ENCODE peak calls at places on chromosomes 5 and 9, in six cellular contexts. J is IMR-90, H is neuronal stem cell, R is H1, M is trophoblast cell, Q is mesenchymal stem cell. A is an unnamed sample.

GRCh38 chr5:57176350-57176857 is 2.5 kb downstream of the GPBP1 start:
- DNase-seq in J (peak), H (no peak), R (no peak), M (no peak), Q (peak), A (no peak)

GRCh38 chr9:13503599-13503998 is 224.1 kb upstream of the MPDZ start:
- DNase-seq in J (no peak), H (no peak), R (no peak), M (no peak), Q (no peak), A (no peak)

GRCh38 chr9:122087406-122088200 is 5.5 kb downstream of the TTLL11 start:
- DNase-seq in J (peak), H (no peak), R (no peak), M (no peak), Q (peak), A (no peak)

GRCh38 chr5:88746438-88746882 is 136.5 kb downstream of the MEF2C start:
- DNase-seq in J (no peak), H (no peak), R (no peak), M (no peak), Q (no peak), A (no peak)

GRCh38 chr5:135944967-135945560 is 9.7 kb downstream of the LECT2 start:
- DNase-seq in J (peak), H (peak), R (no peak), M (peak), Q (peak), A (peak)

GRCh38 chr9:134858051-134858841 is 22.4 kb upstream of the FCN2 start:
- DNase-seq in J (peak), H (no peak), R (no peak), M (no peak), Q (no peak), A (peak)

GRCh38 chr5:103744159-103744558 is 181.6 kb upstream of the NUDT12 start:
- DNase-seq in J (peak), H (no peak), R (no peak), M (no peak), Q (no peak), A (no peak)

GRCh38 chr5:127010362-127010761 is 20.0 kb downstream of the MARCHF3 start:
- DNase-seq in J (peak), H (no peak), R (no peak), M (no peak), Q (no peak), A (no peak)

GRCh38 chr9:5845147-5845531 is 12.2 kb upstream of the ERMP1 start:
- DNase-seq in J (no peak), H (no peak), R (no peak), M (no peak), Q (no peak), A (no peak)

GRCh38 chr9:135514342-135515082 is 6.7 kb upstream of the LCN1 start:
- DNase-seq in J (no peak), H (no peak), R (no peak), M (no peak), Q (no peak), A (peak)

GRCh38 chr9:87322840-87323635 is 174.6 kb upstream of the DAPK1 start:
- DNase-seq in J (peak), H (no peak), R (no peak), M (no peak), Q (no peak), A (no peak)

GRCh38 chr9:120934271-120934670 is 7.7 kb upstream of the TRAF1 start:
- DNase-seq in J (no peak), H (no peak), R (no peak), M (no peak), Q (no peak), A (no peak)

GRCh38 chr9:137547687-137548543 is 2.3 kb downstream of the PNPLA7 start:
- DNase-seq in J (no peak), H (no peak), R (no peak), M (no peak), Q (no peak), A (no peak)

GRCh38 chr5:89723907-89724306 is 685.6 kb downstream of the CETN3 start:
- DNase-seq in J (no peak), H (no peak), R (no peak), M (no peak), Q (no peak), A (no peak)

GRCh38 chr5:143442398-143442797 is 38.9 kb upstream of the NR3C1 start:
- DNase-seq in J (peak), H (no peak), R (no peak), M (no peak), Q (no peak), A (no peak)

GRCh38 chr9:111348821-111349271 is 18.8 kb upstream of the OR2K2 start:
- DNase-seq in J (peak), H (no peak), R (no peak), M (no peak), Q (no peak), A (no peak)

GRCh38 chr9:134644715-134645606 is 3.4 kb downstream of the COL5A1 start:
- DNase-seq in J (peak), H (no peak), R (no peak), M (no peak), Q (peak), A (no peak)

GRCh38 chr9:68497629-68498028 is 43.1 kb downstream of the TMEM252 start:
- DNase-seq in J (no peak), H (no peak), R (no peak), M (no peak), Q (no peak), A (no peak)

GRCh38 chr9:95383845-95384244 is 66.3 kb upstream of the FANCC start:
- DNase-seq in J (peak), H (no peak), R (no peak), M (no peak), Q (peak), A (no peak)

GRCh38 chr9:133112361-133113026 is 8.5 kb downstream of the RALGDS start:
- DNase-seq in J (no peak), H (no peak), R (no peak), M (peak), Q (no peak), A (no peak)

GRCh38 chr5:179261301-179262125 is 83.7 kb downstream of the ADAMTS2 start:
- DNase-seq in J (peak), H (peak), R (peak), M (no peak), Q (peak), A (peak)

GRCh38 chr9:93525476-93525875 is 50.9 kb upstream of the PHF2 start:
- DNase-seq in J (no peak), H (no peak), R (no peak), M (no peak), Q (no peak), A (no peak)

GRCh38 chr5:106894964-106895363 is 775.8 kb downstream of the EFNA5 start:
- DNase-seq in J (peak), H (no peak), R (no peak), M (no peak), Q (peak), A (no peak)

GRCh38 chr5:149195337-149195887 is 54.1 kb downstream of the ABLIM3 start:
- DNase-seq in J (no peak), H (no peak), R (peak), M (no peak), Q (no peak), A (no peak)

GRCh38 chr5:61551637-61552313 is 219.7 kb downstream of the ZSWIM6 start:
- DNase-seq in J (no peak), H (no peak), R (no peak), M (no peak), Q (no peak), A (no peak)

GRCh38 chr5:131786900-131787692 is 9.7 kb downstream of the FNIP1 start:
- DNase-seq in J (no peak), H (no peak), R (no peak), M (no peak), Q (peak), A (no peak)

GRCh38 chr9:85258823-85259370 is 482.9 kb downstream of the AGTPBP1 start:
- DNase-seq in J (no peak), H (peak), R (peak), M (peak), Q (peak), A (peak)

GRCh38 chr5:139747583-139748504 is 47.8 kb upstream of the PSD2 start:
- DNase-seq in J (peak), H (no peak), R (peak), M (no peak), Q (peak), A (peak)

GRCh38 chr5:149757186-149757950 is 27.3 kb downstream of the PPARGC1B start:
- DNase-seq in J (no peak), H (no peak), R (no peak), M (no peak), Q (no peak), A (no peak)

GRCh38 chr5:93620487-93621339 is 37.7 kb downstream of the NR2F1 start:
- DNase-seq in J (peak), H (peak), R (peak), M (peak), Q (peak), A (peak)

GRCh38 chr5:113102121-113102531 is 125.5 kb downstream of the DCP2 start:
- DNase-seq in J (peak), H (no peak), R (no peak), M (no peak), Q (no peak), A (no peak)

DNA sequence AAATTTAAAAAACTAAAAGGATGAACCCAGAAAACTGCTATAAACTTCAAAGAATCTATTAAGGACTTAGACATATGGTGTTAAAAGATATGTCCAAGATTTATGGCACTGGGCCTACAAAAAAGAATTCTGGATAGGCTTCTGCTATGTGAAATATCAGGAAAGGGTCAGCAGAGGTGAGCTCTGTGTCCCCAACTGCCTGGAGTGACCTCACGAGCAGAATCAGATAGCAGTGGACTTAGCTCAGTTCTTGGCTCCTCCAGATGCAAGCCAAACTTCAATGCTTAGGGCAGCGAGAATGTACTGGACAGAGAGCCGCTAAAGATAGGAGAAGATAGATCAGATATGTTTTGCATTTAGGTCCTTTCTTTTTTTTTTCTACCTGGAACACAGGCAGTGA is 54.1 kb upstream of the TNC start:
- DNase-seq in J (no peak), H (no peak), R (no peak), M (no peak), Q (no peak), A (no peak)
- H3K18ac ChIP-seq in J (no peak), H (no peak), R (peak), M (no peak), Q (no peak), A (no peak)

GRCh38 chr5:115487168-115487567 is 57.4 kb downstream of the FEM1C start:
- DNase-seq in J (no peak), H (no peak), R (no peak), M (no peak), Q (no peak), A (no peak)
- H3K14ac ChIP-seq in J (no peak), H (no peak), R (no peak), M (no peak), Q (no peak), A (no peak)

GRCh38 chr5:108557686-108558085 is 175.8 kb upstream of the FBXL17 start:
- DNase-seq in J (peak), H (no peak), R (no peak), M (peak), Q (peak), A (no peak)
- H3K4ac ChIP-seq in J (no peak), H (no peak), R (no peak), M (no peak), Q (no peak), A (no peak)

GRCh38 chr9:129040113-129040643 is 3.8 kb downstream of the MIGA2 start:
- DNase-seq in J (no peak), H (no peak), R (no peak), M (no peak), Q (no peak), A (no peak)
- H3K18ac ChIP-seq in J (no peak), H (peak), R (no peak), M (peak), Q (no peak), A (no peak)

DNA sequence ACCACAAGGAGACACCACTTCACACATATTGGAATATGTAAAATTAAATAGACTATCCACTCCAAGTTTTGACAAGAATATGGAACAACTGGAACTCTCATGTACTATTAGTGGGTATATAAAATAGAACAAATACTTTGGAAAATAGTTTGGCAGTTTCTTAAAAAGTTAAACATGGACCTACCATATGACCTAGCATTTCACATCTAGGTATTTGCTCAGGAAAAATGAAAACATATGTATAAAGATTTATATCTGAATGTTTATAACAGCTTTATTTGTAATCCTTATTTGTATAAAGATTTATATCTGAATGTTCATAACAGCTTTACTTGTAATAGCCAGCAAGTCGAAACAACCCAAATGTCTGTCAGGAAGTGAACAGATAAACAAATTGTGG is 49.2 kb downstream of the ERP44 start:
- DNase-seq in J (no peak), H (no peak), R (no peak), M (no peak), Q (no peak), A (no peak)
- H3K14ac ChIP-seq in J (no peak), H (no peak), R (no peak), M (no peak), Q (no peak), A (no peak)

DNA sequence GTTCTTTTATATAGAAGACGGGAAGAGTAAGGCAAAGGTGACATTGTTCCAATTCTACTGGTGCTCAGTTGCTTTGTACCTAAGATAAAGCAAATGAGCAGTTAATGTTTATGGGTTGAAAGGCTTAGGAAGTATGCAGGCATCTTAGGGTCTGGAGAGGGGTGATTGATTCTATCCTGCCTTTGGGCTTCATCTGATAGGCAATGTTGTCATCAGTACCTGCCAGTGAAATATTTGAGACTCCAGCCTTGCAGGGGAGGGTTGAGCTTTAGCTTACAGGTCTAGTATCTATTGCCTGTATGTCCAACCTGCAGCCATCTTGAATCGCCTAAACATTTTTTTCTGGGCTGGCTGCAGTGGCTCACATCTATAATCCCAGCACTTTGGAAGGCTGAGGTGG is 13.8 kb upstream of the CTSV start:
- DNase-seq in J (no peak), H (no peak), R (peak), M (no peak), Q (no peak), A (no peak)
- H3K4ac ChIP-seq in J (no peak), H (no peak), R (no peak), M (no peak), Q (no peak), A (no peak)

DNA sequence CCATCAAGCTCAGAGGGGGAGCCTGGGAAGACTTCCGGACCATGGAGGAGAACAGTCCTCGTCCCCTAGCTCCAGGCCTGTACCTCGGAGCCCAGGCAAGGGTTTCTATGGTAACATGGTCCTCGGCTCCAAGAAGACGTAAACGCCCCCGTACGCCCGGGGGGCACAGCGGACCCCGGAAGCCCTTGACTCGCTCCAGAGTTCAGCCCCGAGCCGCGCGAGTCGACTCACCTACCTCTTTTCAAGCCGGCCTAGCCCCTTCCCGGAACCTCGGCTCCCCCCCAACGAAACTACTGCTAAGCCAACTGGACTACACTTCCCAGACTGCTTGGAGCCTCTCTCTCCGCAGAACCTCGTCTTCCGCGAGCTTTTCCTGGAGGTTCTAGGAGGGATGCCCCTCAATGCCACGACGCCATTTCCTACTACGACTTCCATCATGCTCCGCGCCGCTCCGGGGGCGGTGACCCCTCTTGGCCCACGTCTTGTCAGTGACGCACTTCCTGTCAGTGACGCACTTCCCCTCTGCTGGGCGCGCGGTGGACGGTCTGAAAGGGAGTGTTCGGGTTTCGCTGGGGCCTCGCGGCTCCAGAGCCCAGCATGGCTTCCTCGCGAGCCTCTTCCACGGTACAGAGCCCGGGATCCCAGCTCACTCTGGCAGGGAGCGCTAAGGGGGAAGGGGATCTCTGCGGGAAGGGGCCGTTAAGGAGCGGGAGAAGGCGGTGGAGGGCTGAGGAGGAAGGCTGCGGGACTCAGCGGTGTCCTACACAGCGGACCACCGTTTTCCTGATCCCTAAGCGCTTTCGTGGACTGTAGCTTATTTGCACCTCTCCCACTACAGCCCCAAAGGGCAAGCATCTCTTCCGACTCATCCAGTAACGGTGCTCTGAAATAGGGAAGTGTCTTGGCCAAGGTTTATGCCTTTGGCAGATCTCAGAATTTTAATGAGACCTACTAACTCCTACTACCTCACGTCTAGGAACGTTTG is at the start of the genes CDC26 and PRPF4:
- DNase-seq in J (peak), H (peak), R (peak), M (peak), Q (peak), A (peak)
- H3K18ac ChIP-seq in J (peak), H (peak), R (peak), M (peak), Q (peak), A (peak)

DNA sequence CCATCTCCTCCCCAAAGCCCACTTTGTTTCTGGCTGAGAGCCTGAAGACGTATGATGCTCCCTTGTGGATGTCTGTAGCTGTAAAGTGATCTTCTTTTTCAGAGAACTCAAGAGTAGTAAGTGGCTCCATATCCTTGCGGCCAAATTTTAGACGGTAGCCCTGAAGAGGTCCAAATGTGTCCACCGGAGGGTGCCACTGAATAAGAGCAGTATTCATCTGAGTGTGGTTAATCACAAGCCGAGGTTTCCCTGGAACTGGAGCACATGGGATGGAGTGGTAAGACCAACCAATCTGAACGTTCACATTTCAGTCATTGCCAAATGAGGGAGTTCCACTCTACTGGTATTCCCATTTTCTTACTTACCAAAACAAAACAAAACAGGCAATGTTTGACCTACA is 686.5 kb upstream of the DMAC1 start:
- DNase-seq in J (no peak), H (no peak), R (peak), M (peak), Q (peak), A (peak)
- H3K14ac ChIP-seq in J (no peak), H (no peak), R (no peak), M (no peak), Q (no peak), A (no peak)

GRCh38 chr5:14143509-14143842 is 334 bp downstream of the TRIO start:
- DNase-seq in J (no peak), H (no peak), R (no peak), M (no peak), Q (no peak), A (no peak)

GRCh38 chr5:14145356-14146334 is 2.5 kb downstream of the TRIO start:
- DNase-seq in J (peak), H (no peak), R (no peak), M (no peak), Q (peak), A (no peak)

GRCh38 chr5:14142856-14143508 is at the start of gene TRIO:
- DNase-seq in J (peak), H (peak), R (peak), M (peak), Q (peak), A (peak)

GRCh38 chr5:14144586-14145355 is 1.6 kb downstream of the TRIO start:
- DNase-seq in J (peak), H (peak), R (peak), M (no peak), Q (peak), A (peak)

DNA sequence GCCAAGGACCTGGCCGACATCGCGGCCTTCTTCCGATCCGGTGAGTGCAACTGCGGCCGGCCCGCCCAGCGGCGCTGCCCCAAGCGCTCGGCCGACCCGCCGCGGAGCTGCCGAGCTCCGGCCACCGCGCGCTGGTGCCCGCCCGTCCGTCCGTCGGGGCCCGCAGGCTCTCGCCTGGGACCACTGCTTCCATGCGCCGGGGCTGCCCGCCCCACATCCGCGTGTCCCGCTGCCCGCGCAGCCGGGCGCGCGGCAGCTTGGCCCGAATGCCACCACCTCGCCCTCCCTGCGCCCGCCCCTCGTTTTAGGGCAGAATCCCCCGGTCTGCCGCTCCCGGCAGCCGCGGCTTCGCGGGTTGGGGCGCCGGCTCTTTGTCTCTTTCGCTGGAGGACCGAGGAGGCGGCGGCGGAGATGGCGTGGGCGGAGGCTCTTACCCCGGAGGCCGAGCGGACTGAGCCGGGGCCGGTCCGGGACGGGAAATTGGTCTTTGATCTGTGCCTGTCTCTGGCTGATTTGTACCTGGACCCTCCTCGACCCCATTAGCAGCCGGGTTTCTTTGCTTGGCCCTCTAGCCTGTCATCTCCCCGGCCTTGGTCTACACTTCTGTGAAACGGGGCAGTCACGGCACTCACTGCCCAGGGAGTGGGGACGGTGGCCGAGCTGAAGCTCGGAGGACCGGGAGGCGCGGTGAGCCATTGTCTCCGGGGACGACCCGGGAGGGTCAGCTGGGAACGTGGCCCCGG is 872 bp downstream of the TRIO start:
- DNase-seq in J (no peak), H (no peak), R (peak), M (no peak), Q (no peak), A (peak)
- H3K4ac ChIP-seq in J (peak), H (no peak), R (no peak), M (peak), Q (peak), A (no peak)

GRCh38 chr5:76819851-76820280 is 1.0 kb downstream of the F2RL1 start:
- DNase-seq in J (no peak), H (no peak), R (no peak), M (no peak), Q (peak), A (no peak)
- H3K18ac ChIP-seq in J (no peak), H (peak), R (peak), M (peak), Q (peak), A (no peak)

A was measured in H9.